ENCODE peak calls at places on chromosomes 7 and 10, in four cellular contexts. U is activated naive CD8-positive, alpha-beta T cell treated with anti-CD3 and anti-CD28 coated beads, Interleukin-2, amount 10 ng/mL, durations not matched to agents 7 days and 5 days; A is tibial artery; Z is BJ. T is an unnamed sample.

GRCh38 chr7:91128574-91129348 is 135.5 kb upstream of the FZD1 start:
- DNase-seq in Z (no peak), A (no peak), U (no peak), T (no peak)

GRCh38 chr10:18409599-18410397 is 241.6 kb downstream of the NSUN6 start:
- DNase-seq in A (no peak), Z (no peak), U (no peak), T (no peak)

GRCh38 chr10:92082583-92083280 is 159.2 kb downstream of the BTAF1 start:
- DNase-seq in Z (no peak), U (no peak), A (no peak), T (no peak)

GRCh38 chr7:155380221-155380861 is 77.6 kb upstream of the EN2 start:
- DNase-seq in U (peak; percentile 66), Z (no peak), A (peak; percentile 54), T (peak; percentile 14)

GRCh38 chr10:102347236-102347828 is 48.2 kb upstream of the NFKB2 start:
- DNase-seq in A (peak; percentile 30), Z (no peak), U (peak; percentile 32), T (no peak)

GRCh38 chr10:14184841-14185500 is 145.8 kb downstream of the FRMD4A start:
- DNase-seq in A (no peak), U (no peak), Z (no peak), T (no peak)

GRCh38 chr7:17339139-17339538 is 40.7 kb downstream of the AHR start:
- DNase-seq in Z (no peak), A (no peak), U (no peak), T (no peak)

GRCh38 chr10:130661419-130661818 is 525.2 kb downstream of the GLRX3 start:
- DNase-seq in U (no peak), A (no peak), Z (no peak), T (no peak)

GRCh38 chr10:88865281-88865876 is 13.7 kb upstream of the ANKRD22 start:
- DNase-seq in U (no peak), Z (no peak), A (no peak), T (no peak)

GRCh38 chr10:14024349-14025202 is 306.1 kb downstream of the FRMD4A start:
- DNase-seq in A (peak; percentile 54), Z (no peak), U (no peak), T (no peak)

GRCh38 chr7:98514211-98515150 is 102.6 kb upstream of the NPTX2 start:
- DNase-seq in U (no peak), A (no peak), Z (no peak), T (no peak)

GRCh38 chr10:76644481-76644880 is 993.1 kb downstream of the KCNMA1 start:
- DNase-seq in U (no peak), Z (no peak), A (no peak), T (no peak)

GRCh38 chr7:71283802-71284201 is 151.9 kb downstream of the GALNT17 start:
- DNase-seq in Z (no peak), U (no peak), A (no peak), T (no peak)

GRCh38 chr7:70566659-70567058 is 565.3 kb upstream of the GALNT17 start:
- DNase-seq in U (no peak), Z (no peak), A (no peak), T (no peak)

GRCh38 chr7:83190659-83191389 is 28.1 kb upstream of the PCLO start:
- DNase-seq in Z (no peak), U (no peak), A (no peak), T (no peak)

GRCh38 chr10:454860-455259 is 234.6 kb downstream of the DIP2C start:
- DNase-seq in U (no peak), A (peak; percentile 41), Z (peak; percentile 85), T (peak; percentile 90)

T was measured in HFF-Myc.